ENCODE peak calls at places on chromosome 19, in nine cellular contexts. A is stomach; E is CD8-positive, alpha-beta T cell; C is gastrocnemius medialis; T is RWPE1; O is uterus; Y is H9; W is mammary epithelial cell; H is adrenal gland. K is an unnamed sample.

GRCh38 chr19:33778089-33778791 is 18.4 kb upstream of the KCTD15 start:
- DNase-seq in W (peak; percentile 52), E (peak; percentile 77), H (peak; percentile 69), Y (peak; percentile 82), A (peak; percentile 88), T (peak; percentile 87), O (peak; percentile 85), C (peak; percentile 46), K (peak; percentile 72)

GRCh38 chr19:15443838-15444237 is 5.9 kb downstream of the WIZ start:
- DNase-seq in C (peak; percentile 86), A (no peak), W (no peak), E (no peak), Y (no peak), H (peak; percentile 56), O (peak; percentile 17), T (no peak), K (no peak)

GRCh38 chr19:39996218-39996810 is 546 bp upstream of the ZNF546 start:
- DNase-seq in W (peak; percentile 66), E (no peak), A (no peak), T (peak; percentile 51), H (peak; percentile 41), O (no peak), Y (no peak), C (no peak), K (peak; percentile 55)

GRCh38 chr19:4373601-4374441 is 26.5 kb downstream of the SH3GL1 start:
- DNase-seq in H (peak; percentile 70), C (peak; percentile 72), A (no peak), W (no peak), T (no peak), Y (no peak), O (peak; percentile 62), E (no peak), K (no peak)

GRCh38 chr19:42693760-42694350 is 46.4 kb downstream of the PSG3 start:
- DNase-seq in H (peak; percentile 18), C (no peak), T (peak; percentile 81), W (peak; percentile 43), E (no peak), A (no peak), Y (no peak), O (no peak), K (peak; percentile 28)

GRCh38 chr19:51440846-51441409 is 17.3 kb downstream of the SIGLEC8 start:
- DNase-seq in H (no peak), E (no peak), C (no peak), A (no peak), W (no peak), T (no peak), Y (no peak), O (no peak), K (no peak)

GRCh38 chr19:56253737-56254136 is 18.8 kb upstream of the EDDM13 start:
- DNase-seq in T (peak; percentile 51), H (no peak), C (no peak), W (peak; percentile 42), Y (no peak), O (no peak), E (no peak), A (no peak), K (no peak)

GRCh38 chr19:46901701-46902401 is 41.1 kb downstream of the ARHGAP35 start:
- DNase-seq in Y (no peak), H (peak; percentile 18), C (no peak), W (peak; percentile 34), A (no peak), E (no peak), T (peak; percentile 55), O (no peak), K (no peak)

GRCh38 chr19:52048604-52049493 is at the start of gene ZNF432:
- DNase-seq in A (peak; percentile 88), H (peak; percentile 97), Y (peak; percentile 97), O (peak; percentile 94), W (peak; percentile 89), C (peak; percentile 90), T (peak; percentile 70), E (peak; percentile 76), K (peak; percentile 89)

DNA sequence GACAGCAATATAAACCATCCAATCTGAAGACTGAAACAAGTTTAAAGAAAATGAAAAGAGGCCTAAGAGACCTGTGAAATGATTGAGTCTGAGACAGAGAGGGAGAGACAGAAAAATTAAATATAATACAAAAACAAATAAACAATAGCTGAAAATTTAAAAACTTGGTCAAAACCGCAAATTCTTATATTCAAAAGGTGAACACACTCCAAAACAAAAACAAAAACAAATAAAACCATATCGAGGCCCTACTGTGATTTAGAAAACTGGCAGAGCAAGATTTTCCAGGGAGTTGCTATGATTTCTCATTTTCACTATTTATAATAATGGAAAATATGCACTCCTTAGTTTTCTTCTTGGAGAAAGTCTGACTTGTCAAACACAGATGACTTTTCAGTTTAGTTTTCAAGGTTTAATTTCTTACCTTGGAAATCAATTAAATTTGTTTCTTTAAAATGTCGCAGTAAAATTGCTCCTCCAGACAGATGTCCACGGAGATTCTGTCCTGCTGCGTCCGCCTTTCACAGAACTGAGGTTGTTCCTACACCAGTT is 1420.3 kb downstream of the UQCRFS1 start:
- DNase-seq in O (no peak), Y (no peak), T (no peak), W (no peak), E (no peak), H (no peak), A (no peak), C (no peak), K (no peak)
- H3K27ac ChIP-seq in O (peak overlapping the region; percentile 89), Y (no peak overlapping the region), T (peak overlapping the region; percentile 96), W (peak overlapping the region; percentile 75), E (peak overlapping the region; percentile 74), H (peak overlapping the region; percentile 77), A (peak overlapping the region; percentile 86), C (peak overlapping the region; percentile 94), K (peak overlapping the region; percentile 23)

GRCh38 chr19:10543059-10543419 is 665 bp upstream of the ATG4D start:
- DNase-seq in A (no peak), E (no peak), T (no peak), C (no peak), Y (no peak), O (no peak), H (no peak), W (no peak), K (no peak)

GRCh38 chr19:10543420-10544241 is at the start of gene ATG4D:
- DNase-seq in H (peak; percentile 71), W (peak; percentile 68), C (peak; percentile 74), Y (peak; percentile 90), E (peak; percentile 77), O (peak; percentile 80), T (peak; percentile 97), A (peak; percentile 96), K (peak; percentile 67)

GRCh38 chr19:10544242-10544752 is 593 bp downstream of the ATG4D start:
- DNase-seq in A (peak; percentile 66), Y (no peak), W (no peak), T (no peak), H (peak; percentile 72), C (peak; percentile 69), O (peak; percentile 25), E (no peak), K (no peak)

GRCh38 chr19:10546817-10547216 is 3.1 kb downstream of the ATG4D start:
- DNase-seq in T (no peak), C (no peak), W (no peak), Y (no peak), O (no peak), A (no peak), H (no peak), E (no peak), K (no peak)

DNA sequence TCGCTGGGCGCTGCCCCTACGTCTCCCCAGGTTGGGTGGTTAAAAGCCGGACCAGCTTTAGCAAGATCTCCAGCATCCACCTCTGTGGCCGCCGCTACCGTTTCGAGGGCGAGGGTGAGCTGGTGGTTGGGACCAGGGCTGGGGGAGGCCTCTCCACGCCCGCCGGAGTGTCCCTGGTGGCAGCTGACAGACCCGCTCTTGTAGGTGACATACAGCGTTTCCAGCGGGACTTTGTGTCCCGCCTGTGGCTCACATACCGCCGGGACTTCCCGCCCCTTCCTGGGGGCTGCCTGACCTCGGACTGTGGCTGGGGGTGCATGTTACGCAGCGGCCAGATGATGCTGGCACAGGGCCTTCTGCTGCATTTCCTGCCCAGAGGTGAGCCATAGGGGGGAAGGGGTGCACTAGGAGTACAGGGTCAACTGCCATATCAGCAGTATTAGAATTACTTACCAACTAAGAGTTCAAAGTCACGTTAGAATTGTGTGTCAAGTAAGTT is 1.1 kb downstream of the ATG4D start:
- DNase-seq in W (no peak), H (peak; percentile 56), O (no peak), C (no peak), Y (no peak), T (no peak), E (no peak), A (no peak), K (no peak)
- H3K27ac ChIP-seq in W (no peak overlapping the region), H (peak overlapping the region; percentile 91), O (peak overlapping the region; percentile 93), C (peak overlapping the region; percentile 96), Y (no peak overlapping the region), T (peak overlapping the region; percentile 82), E (peak overlapping the region; percentile 63), A (peak overlapping the region; percentile 96), K (no peak overlapping the region)

GRCh38 chr19:2275588-2276428 is 6.2 kb downstream of the PEAK3 start:
- DNase-seq in E (no peak), Y (peak; percentile 64), A (peak; percentile 63), W (no peak), C (peak; percentile 53), H (peak; percentile 27), T (no peak), O (peak; percentile 61), K (no peak)
- H3K27ac ChIP-seq in E (no peak overlapping the region), Y (no peak overlapping the region), A (peak overlapping the region; percentile 49), W (no peak overlapping the region), C (peak overlapping the region; percentile 65), H (peak overlapping the region; percentile 43), T (peak overlapping the region; percentile 94), O (no peak overlapping the region), K (no peak overlapping the region)

GRCh38 chr19:38375748-38376147 is 1.4 kb downstream of the PSMD8 start:
- DNase-seq in Y (no peak), C (peak; percentile 85), O (no peak), A (no peak), W (peak; percentile 13), E (no peak), T (no peak), H (no peak), K (peak; percentile 13)

GRCh38 chr19:38375098-38375493 is 725 bp downstream of the PSMD8 start:
- DNase-seq in O (no peak), C (no peak), A (no peak), T (no peak), Y (no peak), H (no peak), E (no peak), W (no peak), K (no peak)

GRCh38 chr19:38374332-38375097 is at the start of gene PSMD8:
- DNase-seq in T (peak; percentile 97), A (peak; percentile 99), O (peak; percentile 98), C (peak; percentile 100), E (peak; percentile 97), H (peak; percentile 100), Y (peak; percentile 99), W (peak; percentile 99), K (peak; percentile 96)

GRCh38 chr19:38376576-38376975 is 2.2 kb downstream of the PSMD8 start:
- DNase-seq in O (no peak), Y (no peak), W (no peak), H (no peak), E (no peak), A (no peak), T (no peak), C (peak; percentile 81), K (no peak)

DNA sequence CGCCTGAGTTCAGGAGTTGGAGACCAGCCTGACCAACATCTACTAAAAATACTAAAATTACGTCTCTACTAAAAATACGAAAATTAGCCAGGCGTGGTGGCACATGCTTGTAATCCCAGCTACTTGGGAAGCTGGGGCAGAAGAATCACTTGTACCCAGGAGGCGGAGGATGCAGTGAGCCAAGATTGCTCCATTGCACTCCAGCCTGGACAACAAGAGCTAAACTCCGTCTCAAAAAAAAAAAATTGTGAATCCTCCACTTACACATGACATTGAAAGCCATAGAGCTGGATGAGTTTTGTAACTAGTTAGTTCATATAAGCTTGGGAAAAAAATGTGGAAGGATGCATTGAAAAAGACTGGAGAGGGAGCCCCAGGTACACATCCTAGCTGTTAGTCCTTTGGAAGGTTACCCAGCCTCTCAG is 452 bp upstream of the PSMD8 start:
- DNase-seq in O (no peak), A (no peak), C (no peak), E (no peak), H (no peak), T (no peak), W (no peak), Y (no peak), K (no peak)
- H3K27ac ChIP-seq in O (peak overlapping the region; percentile 90), A (peak overlapping the region; percentile 82), C (peak overlapping the region; percentile 99), E (peak overlapping the region; percentile 55), H (peak overlapping the region; percentile 89), T (peak overlapping the region; percentile 88), W (peak overlapping the region; percentile 33), Y (no peak overlapping the region), K (peak overlapping the region; percentile 33)

K was measured in SJSA1.